ENCODE peak calls at places on chromosomes 13 and 19, in four cellular contexts. X, J, G and Y are unnamed samples.

GRCh38 chr19:34818270-34818669 is 45.3 kb upstream of the ZNF599 start:
- DNase-seq in X (no peak), J (no peak), G (no peak), Y (no peak)

GRCh38 chr19:1651548-1652394 is 644 bp downstream of the TCF3 start:
- DNase-seq in X (peak), J (no peak), G (no peak), Y (no peak)

GRCh38 chr13:111460548-111461444 is 140.4 kb downstream of the TEX29 start:
- DNase-seq in X (no peak), J (peak), G (no peak), Y (peak)

GRCh38 chr13:30179547-30180256 is 127.6 kb downstream of the KATNAL1 start:
- DNase-seq in X (no peak), J (no peak), G (no peak), Y (no peak)

GRCh38 chr13:102020611-102021216 is 381.1 kb downstream of the FGF14 start:
- DNase-seq in X (no peak), J (no peak), G (no peak), Y (no peak)

GRCh38 chr13:113045214-113046007 is 60.2 kb upstream of the F7 start:
- DNase-seq in X (no peak), J (no peak), G (no peak), Y (no peak)

GRCh38 chr13:77918391-77919261 is at the start of gene EDNRB:
- DNase-seq in X (no peak), J (no peak), G (no peak), Y (peak)

GRCh38 chr19:17577698-17578097 is 22.2 kb downstream of the COLGALT1 start:
- DNase-seq in X (no peak), J (no peak), G (no peak), Y (peak)

GRCh38 chr13:33271759-33272158 is 13.8 kb downstream of the STARD13 start:
- DNase-seq in X (no peak), J (no peak), G (no peak), Y (no peak)

GRCh38 chr13:29918845-29919244 is 68.4 kb upstream of the UBL3 start:
- DNase-seq in X (no peak), J (no peak), G (no peak), Y (no peak)

GRCh38 chr13:77523386-77523785 is 12.1 kb upstream of the SCEL start:
- DNase-seq in X (no peak), J (no peak), G (no peak), Y (no peak)

GRCh38 chr13:102091231-102091630 is 310.6 kb downstream of the FGF14 start:
- DNase-seq in X (no peak), J (no peak), G (no peak), Y (peak)

GRCh38 chr13:36297600-36298338 is at the start of gene CCDC169:
- DNase-seq in X (peak), J (peak), G (no peak), Y (peak)

GRCh38 chr13:48879854-48880253 is 95.9 kb upstream of the FNDC3A start:
- DNase-seq in X (no peak), J (no peak), G (no peak), Y (no peak)

GRCh38 chr13:41117859-41118258 is 14.7 kb downstream of the KBTBD6 start:
- DNase-seq in X (no peak), J (no peak), G (no peak), Y (no peak)

GRCh38 chr19:16025108-16026101 is 50.9 kb upstream of the TPM4 start:
- DNase-seq in X (peak), J (peak), G (no peak), Y (peak)

GRCh38 chr19:14182481-14182880 is 23.5 kb downstream of the ADGRL1 start:
- DNase-seq in X (no peak), J (no peak), G (no peak), Y (no peak)

GRCh38 chr19:18254546-18255500 is 19.4 kb downstream of the IQCN start:
- DNase-seq in X (no peak), J (no peak), G (no peak), Y (peak)

GRCh38 chr19:20565321-20566018 is at the start of gene ZNF737:
- DNase-seq in X (peak), J (peak), G (peak), Y (peak)

GRCh38 chr19:33998302-33998701 is 174.0 kb upstream of the LSM14A start:
- DNase-seq in X (no peak), J (no peak), G (no peak), Y (no peak)

GRCh38 chr13:104008571-104009435 is 942.6 kb upstream of the SLC10A2 start:
- DNase-seq in X (no peak), J (no peak), G (no peak), Y (no peak)

GRCh38 chr19:10412257-10412977 is 7.9 kb upstream of the PDE4A start:
- DNase-seq in X (no peak), J (no peak), G (peak), Y (no peak)

GRCh38 chr13:83752141-83752540 is 130.1 kb downstream of the SLITRK1 start:
- DNase-seq in X (no peak), J (peak), G (no peak), Y (no peak)

GRCh38 chr19:17999685-18000479 is 8.1 kb upstream of the ARRDC2 start:
- DNase-seq in X (peak), J (no peak), G (no peak), Y (no peak)

GRCh38 chr13:107361666-107362065 is 793.7 kb upstream of the ARGLU1 start:
- DNase-seq in X (no peak), J (no peak), G (no peak), Y (no peak)

GRCh38 chr19:3804429-3804828 is 18.2 kb upstream of the MATK start:
- DNase-seq in X (no peak), J (no peak), G (no peak), Y (no peak)
- TF ChIP-seq ETV6 in X (no peak), J (no peak), G (no peak), Y (no peak)

DNA sequence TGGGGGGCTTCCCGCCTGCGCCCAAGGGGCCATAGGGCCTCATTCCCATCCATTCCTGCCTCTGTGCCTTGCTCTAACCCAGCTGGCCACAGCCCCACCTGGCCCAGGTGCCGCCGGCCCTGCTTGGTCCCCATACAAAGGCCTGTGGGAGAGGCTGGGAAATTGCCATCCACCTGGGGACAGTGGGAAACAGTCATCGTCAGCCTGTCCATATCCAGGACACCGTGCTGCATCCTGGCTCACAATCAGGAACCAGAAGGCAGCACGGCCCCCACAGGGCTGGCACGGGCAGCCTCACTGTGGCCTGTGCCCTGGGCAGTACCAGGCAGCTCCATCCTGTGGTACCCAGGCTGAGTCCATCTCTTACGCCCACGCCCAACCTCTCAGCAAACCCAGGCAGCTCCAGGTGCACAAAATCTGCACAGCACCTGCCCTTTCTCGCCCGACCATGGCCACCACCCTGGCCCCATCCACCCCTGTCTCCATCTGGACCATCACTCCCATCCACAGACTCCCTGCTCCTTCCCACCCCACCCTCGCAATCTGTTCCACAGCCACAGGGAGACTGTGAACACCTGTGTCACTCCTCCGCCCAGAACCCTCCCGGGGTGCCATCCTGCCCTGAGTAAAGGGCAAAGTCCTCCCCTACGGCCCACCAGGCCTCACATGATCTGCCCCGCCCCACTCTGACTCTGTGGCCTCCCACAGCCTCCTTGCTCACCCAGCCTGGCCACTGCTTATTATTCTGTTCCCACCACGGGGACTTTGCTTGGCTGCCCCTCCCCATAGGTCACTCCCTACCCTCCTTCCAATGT is 21.1 kb upstream of the FBXO27 start:
- DNase-seq in X (no peak), J (peak), G (no peak), Y (no peak)
- TF ChIP-seq ETV6 in X (no peak), J (no peak), G (no peak), Y (no peak)

GRCh38 chr13:98033277-98034247 is 80.1 kb downstream of the IPO5 start:
- DNase-seq in X (peak), J (peak), G (no peak), Y (peak)
- TF ChIP-seq ETV6 in X (no peak), J (no peak), G (no peak), Y (no peak)

GRCh38 chr13:73522937-73523336 is 464.1 kb downstream of the KLF5 start:
- DNase-seq in X (no peak), J (no peak), G (no peak), Y (peak)
- TF ChIP-seq ETV6 in X (no peak), J (no peak), G (no peak), Y (no peak)

GRCh38 chr19:8116437-8117293 is 32.7 kb downstream of the FBN3 start:
- DNase-seq in X (no peak), J (no peak), G (no peak), Y (no peak)
- TF ChIP-seq ETV6 in X (no peak), J (no peak), G (no peak), Y (no peak)

GRCh38 chr19:58572818-58573657 is at the start of gene MZF1:
- DNase-seq in X (peak), J (peak), G (peak), Y (peak)
- TF ChIP-seq ETV6 in X (no peak), J (no peak), G (peak), Y (peak)

GRCh38 chr19:41928221-41928683 is at the start of gene ERFL:
- DNase-seq in X (peak), J (no peak), G (no peak), Y (no peak)
- TF ChIP-seq ETV6 in X (no peak), J (no peak), G (no peak), Y (no peak)

GRCh38 chr13:26558074-26558805 is 757 bp downstream of the WASF3 start:
- DNase-seq in X (no peak), J (no peak), G (no peak), Y (peak)
- TF ChIP-seq ETV6 in X (no peak), J (no peak), G (no peak), Y (no peak)